ENCODE peak calls at places on chromosomes 16 and 17, in eight cellular contexts. R is suprapubic skin, B is SK-N-SH, I is stomach, W is esophagus muscularis mucosa, K is prostate gland, F is GM23338, T is HL-60. G is an unnamed sample.

GRCh38 chr16:87070657-87071056 is 246.5 kb downstream of the C16orf95 start:
- DNase-seq in R (no peak), B (no peak), I (no peak), W (no peak), K (no peak), F (no peak), T (no peak), G (no peak)

GRCh38 chr17:31235110-31235509 is 61.9 kb downstream of the OMG start:
- DNase-seq in R (no peak), B (no peak), I (no peak), W (no peak), K (no peak), F (no peak), T (no peak), G (no peak)

GRCh38 chr17:18182978-18183333 is 672 bp upstream of the ALKBH5 start:
- DNase-seq in R (peak), B (peak), I (peak), W (peak), K (peak), F (no peak), T (peak), G (peak)

GRCh38 chr16:75372236-75372856 is 61.0 kb downstream of the CFDP1 start:
- DNase-seq in R (no peak), B (no peak), I (no peak), W (no peak), K (no peak), F (no peak), T (no peak), G (no peak)

GRCh38 chr16:30773826-30774225 is 11.7 kb downstream of the RNF40 start:
- DNase-seq in R (no peak), B (no peak), I (no peak), W (no peak), K (no peak), F (no peak), T (no peak), G (peak)

GRCh38 chr17:49226771-49227435 is 3.7 kb downstream of the PHOSPHO1 start:
- DNase-seq in R (no peak), B (no peak), I (no peak), W (no peak), K (no peak), F (no peak), T (no peak), G (no peak)

GRCh38 chr16:86576591-86577313 is 1.6 kb upstream of the FOXL1 start:
- DNase-seq in R (no peak), B (no peak), I (no peak), W (no peak), K (no peak), F (peak), T (no peak), G (no peak)

GRCh38 chr16:30567991-30568638 is 3.4 kb downstream of the ZNF688 start:
- DNase-seq in R (no peak), B (no peak), I (no peak), W (no peak), K (peak), F (no peak), T (peak), G (peak)

GRCh38 chr16:30459456-30459855 is 13.1 kb upstream of the ITGAL start:
- DNase-seq in R (no peak), B (no peak), I (no peak), W (no peak), K (no peak), F (no peak), T (peak), G (no peak)

GRCh38 chr17:44331249-44331760 is 6.7 kb upstream of the SLC25A39 start:
- DNase-seq in R (no peak), B (peak), I (peak), W (no peak), K (peak), F (peak), T (peak), G (no peak)

GRCh38 chr16:15490123-15490711 is 55.8 kb downstream of the BMERB1 start:
- DNase-seq in R (peak), B (no peak), I (no peak), W (no peak), K (no peak), F (no peak), T (no peak), G (no peak)

GRCh38 chr17:47225911-47226688 is 17.0 kb downstream of the MYL4 start:
- DNase-seq in R (no peak), B (no peak), I (no peak), W (no peak), K (no peak), F (no peak), T (no peak), G (no peak)

GRCh38 chr17:27514595-27515413 is 58.6 kb downstream of the KSR1 start:
- DNase-seq in R (no peak), B (no peak), I (no peak), W (no peak), K (no peak), F (no peak), T (no peak), G (no peak)

GRCh38 chr16:8958344-8958808 is 5.3 kb downstream of the USP7 start:
- DNase-seq in R (no peak), B (peak), I (no peak), W (no peak), K (no peak), F (no peak), T (peak), G (no peak)

GRCh38 chr16:10039220-10040096 is 142.8 kb downstream of the GRIN2A start:
- DNase-seq in R (no peak), B (peak), I (no peak), W (no peak), K (no peak), F (peak), T (no peak), G (peak)

GRCh38 chr17:49132699-49133364 is at the start of gene B4GALNT2:
- DNase-seq in R (no peak), B (peak), I (peak), W (no peak), K (no peak), F (peak), T (no peak), G (peak)

GRCh38 chr16:85157813-85158701 is 45.8 kb upstream of the CIBAR2 start:
- DNase-seq in R (no peak), B (peak), I (no peak), W (no peak), K (no peak), F (peak), T (no peak), G (no peak)

GRCh38 chr16:56608043-56608875 is at the start of gene MT2A:
- DNase-seq in R (peak), B (peak), I (peak), W (peak), K (peak), F (peak), T (peak), G (peak)

DNA sequence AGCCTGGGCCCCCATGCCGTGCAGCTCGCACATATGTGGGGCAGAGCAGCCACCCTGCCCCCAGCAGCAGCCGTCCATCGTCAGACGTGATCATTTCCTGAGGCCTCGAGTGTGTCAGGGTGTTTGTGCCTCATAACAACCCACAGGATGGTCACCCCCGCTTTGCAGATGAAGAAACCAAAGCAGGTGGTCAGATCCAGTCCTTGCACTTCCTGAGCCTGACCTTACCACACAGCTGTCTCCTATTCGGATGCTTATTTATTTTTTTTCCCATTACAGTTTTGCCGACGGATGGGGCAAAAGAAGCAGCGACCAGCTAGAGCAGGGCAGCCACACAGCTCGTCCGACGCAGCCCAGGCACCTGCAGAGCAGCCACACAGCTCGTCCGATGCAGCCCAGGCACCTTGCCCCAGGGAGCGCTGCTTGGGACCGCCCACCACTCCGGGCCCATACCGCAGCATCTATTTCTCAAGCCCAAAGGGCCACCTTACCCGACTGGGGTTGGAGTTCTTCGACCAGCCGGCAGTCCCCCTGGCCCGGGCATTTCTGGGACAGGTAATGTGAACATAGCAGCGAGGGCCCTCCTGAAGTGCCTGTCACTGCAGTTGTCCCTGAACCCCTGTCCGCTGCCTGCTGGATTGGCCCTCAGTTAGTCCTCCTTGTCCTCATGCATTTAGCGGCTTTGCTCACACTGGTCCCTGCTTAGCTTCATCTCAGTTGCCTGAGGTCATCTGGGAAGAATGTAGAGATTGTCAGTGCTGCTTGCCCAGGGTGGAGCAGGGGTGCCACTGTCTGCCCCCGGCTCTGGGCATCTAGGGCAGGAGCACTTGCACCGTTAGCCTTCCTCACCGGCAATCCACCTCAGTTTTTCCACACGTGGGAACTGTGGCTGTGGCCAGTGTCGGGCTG is 1.4 kb downstream of the MPG start:
- DNase-seq in R (no peak), B (no peak), I (no peak), W (no peak), K (no peak), F (no peak), T (no peak), G (peak)
- TF ChIP-seq POLR2AphosphoS5 in R (no peak), B (no peak), I (no peak), W (no peak), K (no peak), F (no peak), T (no peak), G (no peak)

DNA sequence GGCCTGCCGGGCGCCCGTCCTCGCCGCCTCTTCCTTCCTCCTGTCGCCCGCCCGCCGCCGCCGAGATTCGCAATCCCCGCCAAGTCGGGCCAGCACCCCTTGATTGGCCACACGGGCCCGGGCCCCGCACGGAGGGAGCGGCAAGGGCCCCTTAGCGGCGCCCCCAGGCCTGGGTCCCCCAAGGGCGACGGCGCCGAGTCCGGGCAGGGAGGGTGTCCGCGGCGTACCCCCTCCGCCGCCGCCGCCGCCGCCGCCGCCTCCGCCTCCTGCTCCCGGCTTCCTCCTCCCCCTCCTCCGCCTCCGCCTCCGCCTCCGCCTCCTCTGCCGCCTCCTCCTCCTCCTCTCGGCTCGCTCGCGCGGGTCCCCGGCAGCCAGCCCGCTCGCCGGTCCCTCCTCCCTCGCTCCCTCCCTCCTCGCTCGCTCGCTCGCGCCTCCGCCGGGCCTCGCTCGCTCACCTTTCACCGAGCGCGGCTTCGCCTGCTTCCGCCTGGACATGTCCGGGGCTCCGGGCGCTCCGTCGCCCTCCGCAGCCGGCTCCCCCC is 561 bp downstream of the ZNF423 start:
- DNase-seq in R (peak), B (peak), I (peak), W (no peak), K (peak), F (peak), T (peak), G (peak)
- TF ChIP-seq POLR2AphosphoS5 in R (no peak), B (no peak), I (peak), W (peak), K (peak), F (peak), T (no peak), G (peak)

GRCh38 chr17:29157310-29157709 is 22.9 kb downstream of the MYO18A start:
- DNase-seq in R (no peak), B (no peak), I (no peak), W (no peak), K (no peak), F (no peak), T (no peak), G (no peak)

GRCh38 chr17:29155966-29156338 is 24.2 kb downstream of the MYO18A start:
- DNase-seq in R (no peak), B (no peak), I (no peak), W (no peak), K (no peak), F (peak), T (no peak), G (no peak)

GRCh38 chr17:29155235-29155965 is 24.8 kb downstream of the MYO18A start:
- DNase-seq in R (no peak), B (peak), I (peak), W (no peak), K (no peak), F (no peak), T (peak), G (peak)

GRCh38 chr17:29158096-29158495 is 22.1 kb downstream of the MYO18A start:
- DNase-seq in R (no peak), B (no peak), I (no peak), W (no peak), K (no peak), F (no peak), T (no peak), G (no peak)

DNA sequence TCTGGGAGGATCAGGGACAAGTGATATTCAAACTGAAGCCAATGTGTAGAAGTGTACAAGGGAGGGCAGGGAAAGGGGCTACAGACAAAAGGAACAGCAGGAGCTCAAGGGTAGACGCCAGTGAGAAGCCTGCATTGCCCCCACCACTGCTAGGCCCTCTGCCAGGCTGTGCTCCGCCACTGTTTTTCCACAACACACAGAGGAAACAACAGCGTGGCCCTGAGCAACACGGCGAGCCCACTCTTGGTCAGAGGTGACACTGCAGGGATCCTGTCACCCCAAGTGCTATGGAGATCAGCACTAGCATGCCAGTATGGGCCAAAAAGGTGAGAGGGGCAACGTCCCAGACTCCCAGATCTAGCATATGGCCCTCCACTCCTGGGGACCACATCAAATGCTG is 23.4 kb downstream of the MYO18A start:
- DNase-seq in R (no peak), B (no peak), I (no peak), W (no peak), K (no peak), F (no peak), T (no peak), G (no peak)
- TF ChIP-seq POLR2AphosphoS5 in R (no peak), B (no peak), I (no peak), W (no peak), K (no peak), F (no peak), T (no peak), G (no peak)

GRCh38 chr17:20046629-20047028 is 37.5 kb downstream of the SPECC1 start:
- DNase-seq in R (no peak), B (no peak), I (no peak), W (no peak), K (no peak), F (peak), T (no peak), G (no peak)

GRCh38 chr17:20043034-20043433 is 33.9 kb downstream of the SPECC1 start:
- DNase-seq in R (no peak), B (no peak), I (no peak), W (no peak), K (no peak), F (no peak), T (no peak), G (no peak)

GRCh38 chr17:20040216-20040615 is 31.1 kb downstream of the SPECC1 start:
- DNase-seq in R (no peak), B (no peak), I (no peak), W (no peak), K (no peak), F (no peak), T (no peak), G (no peak)

DNA sequence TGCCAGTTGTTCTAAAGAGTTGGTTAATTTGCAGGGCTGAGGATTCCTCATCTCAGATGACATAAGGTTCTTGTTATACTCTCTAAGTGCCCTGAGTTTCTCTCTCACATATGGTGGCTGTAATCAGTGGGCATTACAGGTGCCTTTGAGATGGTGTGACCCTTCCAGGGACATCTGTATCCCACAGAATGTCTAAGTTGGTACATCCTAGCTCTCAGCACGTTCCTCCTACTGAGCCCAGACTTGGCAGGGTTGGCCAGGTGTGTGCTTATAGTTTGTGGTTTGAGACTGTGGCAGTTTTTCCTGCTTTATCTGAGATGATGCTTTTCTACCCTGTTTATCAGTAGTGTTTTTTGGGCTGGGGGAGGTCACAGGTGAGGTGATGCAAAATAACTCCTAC is 36.3 kb downstream of the SPECC1 start:
- DNase-seq in R (no peak), B (no peak), I (no peak), W (no peak), K (no peak), F (no peak), T (no peak), G (no peak)
- TF ChIP-seq POLR2AphosphoS5 in R (no peak), B (no peak), I (no peak), W (no peak), K (no peak), F (no peak), T (no peak), G (no peak)

GRCh38 chr16:1403036-1403435 is 11.5 kb downstream of the UNKL start:
- DNase-seq in R (no peak), B (no peak), I (no peak), W (no peak), K (no peak), F (no peak), T (no peak), G (no peak)

GRCh38 chr16:1412847-1413246 is 1.7 kb downstream of the UNKL start:
- DNase-seq in R (no peak), B (no peak), I (no peak), W (no peak), K (no peak), F (no peak), T (no peak), G (no peak)

GRCh38 chr16:1407749-1408148 is 6.8 kb downstream of the UNKL start:
- DNase-seq in R (no peak), B (peak), I (no peak), W (no peak), K (no peak), F (no peak), T (no peak), G (no peak)

GRCh38 chr16:1403733-1404132 is 10.8 kb downstream of the UNKL start:
- DNase-seq in R (no peak), B (no peak), I (no peak), W (no peak), K (no peak), F (no peak), T (no peak), G (no peak)

GRCh38 chr16:1408171-1408837 is 6.2 kb downstream of the UNKL start:
- DNase-seq in R (peak), B (peak), I (peak), W (peak), K (peak), F (peak), T (peak), G (peak)
- TF ChIP-seq POLR2AphosphoS5 in R (no peak), B (no peak), I (no peak), W (no peak), K (peak), F (peak), T (no peak), G (peak)